ENCODE peak calls at places on chromosome 13, in five cellular contexts. One of them, this sample, is unnamed.

GRCh38 chr13:50065712-50066111 is 50.5 kb downstream of the KCNRG start:
- DNase-seq in cardiac fibroblast: no peak
- DNase-seq in cardiac muscle cell: no peak
- DNase-seq in lower leg skin: no peak
- DNase-seq in fibroblast of pulmonary artery: no peak
- DNase-seq in this sample: no peak

GRCh38 chr13:60887711-60888110 is 490.7 kb downstream of the TDRD3 start:
- DNase-seq in cardiac fibroblast: peak; percentile 2
- DNase-seq in cardiac muscle cell: no peak
- DNase-seq in lower leg skin: no peak
- DNase-seq in fibroblast of pulmonary artery: peak; percentile 1
- DNase-seq in this sample: no peak

GRCh38 chr13:113393572-113394503 is 29.9 kb upstream of the GRTP1 start:
- DNase-seq in cardiac fibroblast: peak; percentile 62
- DNase-seq in cardiac muscle cell: peak; percentile 79
- DNase-seq in lower leg skin: peak; percentile 47
- DNase-seq in fibroblast of pulmonary artery: peak; percentile 65
- DNase-seq in this sample: peak; percentile 68

GRCh38 chr13:51453959-51454703 is 1.3 kb upstream of the INTS6 start:
- DNase-seq in cardiac fibroblast: peak; percentile 44
- DNase-seq in cardiac muscle cell: no peak
- DNase-seq in lower leg skin: peak; percentile 42
- DNase-seq in fibroblast of pulmonary artery: peak; percentile 29
- DNase-seq in this sample: peak; percentile 40

GRCh38 chr13:103386341-103386740 is 320.1 kb upstream of the SLC10A2 start:
- DNase-seq in cardiac fibroblast: peak; percentile 56
- DNase-seq in cardiac muscle cell: peak; percentile 11
- DNase-seq in lower leg skin: no peak
- DNase-seq in fibroblast of pulmonary artery: peak; percentile 45
- DNase-seq in this sample: peak; percentile 84

GRCh38 chr13:31653730-31654129 is 85.6 kb upstream of the RXFP2 start:
- DNase-seq in cardiac fibroblast: no peak
- DNase-seq in cardiac muscle cell: no peak
- DNase-seq in lower leg skin: no peak
- DNase-seq in fibroblast of pulmonary artery: no peak
- DNase-seq in this sample: no peak

GRCh38 chr13:50080856-50081105 is 65.5 kb downstream of the KCNRG start:
- DNase-seq in cardiac fibroblast: peak; percentile 52
- DNase-seq in cardiac muscle cell: no peak
- DNase-seq in lower leg skin: no peak
- DNase-seq in fibroblast of pulmonary artery: peak; percentile 44
- DNase-seq in this sample: peak; percentile 54

GRCh38 chr13:66543780-66544179 is 686.4 kb downstream of the PCDH9 start:
- DNase-seq in cardiac fibroblast: no peak
- DNase-seq in cardiac muscle cell: no peak
- DNase-seq in lower leg skin: no peak
- DNase-seq in fibroblast of pulmonary artery: no peak
- DNase-seq in this sample: no peak

GRCh38 chr13:113546571-113547247 is 37.8 kb upstream of the TFDP1 start:
- DNase-seq in cardiac fibroblast: peak; percentile 41
- DNase-seq in cardiac muscle cell: no peak
- DNase-seq in lower leg skin: no peak
- DNase-seq in fibroblast of pulmonary artery: no peak
- DNase-seq in this sample: peak; percentile 64

GRCh38 chr13:90545070-90545840 is 802.2 kb upstream of the MIR17HG start:
- DNase-seq in cardiac fibroblast: peak; percentile 32
- DNase-seq in cardiac muscle cell: peak; percentile 14
- DNase-seq in lower leg skin: no peak
- DNase-seq in fibroblast of pulmonary artery: peak; percentile 22
- DNase-seq in this sample: no peak

GRCh38 chr13:36362251-36362650 is 16.1 kb upstream of the SPART start:
- DNase-seq in cardiac fibroblast: peak; percentile 93
- DNase-seq in cardiac muscle cell: peak; percentile 75
- DNase-seq in lower leg skin: no peak
- DNase-seq in fibroblast of pulmonary artery: peak; percentile 78
- DNase-seq in this sample: peak; percentile 79

GRCh38 chr13:103255587-103256301 is 189.5 kb upstream of the SLC10A2 start:
- DNase-seq in cardiac fibroblast: no peak
- DNase-seq in cardiac muscle cell: no peak
- DNase-seq in lower leg skin: no peak
- DNase-seq in fibroblast of pulmonary artery: no peak
- DNase-seq in this sample: no peak

GRCh38 chr13:60591348-60591747 is 194.3 kb downstream of the TDRD3 start:
- DNase-seq in cardiac fibroblast: peak; percentile 78
- DNase-seq in cardiac muscle cell: peak; percentile 86
- DNase-seq in lower leg skin: no peak
- DNase-seq in fibroblast of pulmonary artery: peak; percentile 84
- DNase-seq in this sample: peak; percentile 93

GRCh38 chr13:35499131-35500051 is 22.9 kb upstream of the MAB21L1 start:
- DNase-seq in cardiac fibroblast: no peak
- DNase-seq in cardiac muscle cell: no peak
- DNase-seq in lower leg skin: no peak
- DNase-seq in fibroblast of pulmonary artery: no peak
- DNase-seq in this sample: no peak

GRCh38 chr13:105821337-105821736 is 714.1 kb downstream of the EFNB2 start:
- DNase-seq in cardiac fibroblast: no peak
- DNase-seq in cardiac muscle cell: no peak
- DNase-seq in lower leg skin: no peak
- DNase-seq in fibroblast of pulmonary artery: no peak
- DNase-seq in this sample: no peak

GRCh38 chr13:75299913-75300862 is 181.8 kb downstream of the TBC1D4 start:
- DNase-seq in cardiac fibroblast: peak; percentile 47
- DNase-seq in cardiac muscle cell: peak; percentile 29
- DNase-seq in lower leg skin: no peak
- DNase-seq in fibroblast of pulmonary artery: peak; percentile 39
- DNase-seq in this sample: peak; percentile 43

GRCh38 chr13:111909971-111910671 is 156.8 kb upstream of the SOX1 start:
- DNase-seq in cardiac fibroblast: no peak
- DNase-seq in cardiac muscle cell: no peak
- DNase-seq in lower leg skin: no peak
- DNase-seq in fibroblast of pulmonary artery: no peak
- DNase-seq in this sample: no peak

GRCh38 chr13:57624565-57625435 is 6.7 kb upstream of the PCDH17 start:
- DNase-seq in cardiac fibroblast: peak; percentile 76
- DNase-seq in cardiac muscle cell: peak; percentile 74
- DNase-seq in lower leg skin: peak; percentile 19
- DNase-seq in fibroblast of pulmonary artery: peak; percentile 76
- DNase-seq in this sample: peak; percentile 68

GRCh38 chr13:73421310-73421912 is 362.6 kb downstream of the KLF5 start:
- DNase-seq in cardiac fibroblast: peak; percentile 93
- DNase-seq in cardiac muscle cell: no peak
- DNase-seq in lower leg skin: no peak
- DNase-seq in fibroblast of pulmonary artery: peak; percentile 33
- DNase-seq in this sample: peak; percentile 88

GRCh38 chr13:24985102-24985501 is 110.8 kb upstream of the PABPC3 start:
- DNase-seq in cardiac fibroblast: no peak
- DNase-seq in cardiac muscle cell: no peak
- DNase-seq in lower leg skin: no peak
- DNase-seq in fibroblast of pulmonary artery: no peak
- DNase-seq in this sample: no peak

GRCh38 chr13:87123987-87124784 is 547.0 kb upstream of the SLITRK5 start:
- DNase-seq in cardiac fibroblast: peak; percentile 82
- DNase-seq in cardiac muscle cell: peak; percentile 95
- DNase-seq in lower leg skin: peak; percentile 18
- DNase-seq in fibroblast of pulmonary artery: peak; percentile 89
- DNase-seq in this sample: peak; percentile 99

GRCh38 chr13:68608147-68608546 is 1378.0 kb upstream of the PCDH9 start:
- DNase-seq in cardiac fibroblast: no peak
- DNase-seq in cardiac muscle cell: no peak
- DNase-seq in lower leg skin: no peak
- DNase-seq in fibroblast of pulmonary artery: no peak
- DNase-seq in this sample: no peak

GRCh38 chr13:85582890-85583289 is 216.3 kb downstream of the SLITRK6 start:
- DNase-seq in cardiac fibroblast: no peak
- DNase-seq in cardiac muscle cell: no peak
- DNase-seq in lower leg skin: no peak
- DNase-seq in fibroblast of pulmonary artery: no peak
- DNase-seq in this sample: no peak

GRCh38 chr13:79663977-79664636 is 183.2 kb downstream of the NDFIP2 start:
- DNase-seq in cardiac fibroblast: no peak
- DNase-seq in cardiac muscle cell: no peak
- DNase-seq in lower leg skin: no peak
- DNase-seq in fibroblast of pulmonary artery: no peak
- DNase-seq in this sample: no peak

GRCh38 chr13:94329754-94330551 is 149.5 kb downstream of the DCT start:
- DNase-seq in cardiac fibroblast: peak; percentile 97
- DNase-seq in cardiac muscle cell: peak; percentile 96
- DNase-seq in lower leg skin: peak; percentile 22
- DNase-seq in fibroblast of pulmonary artery: peak; percentile 97
- DNase-seq in this sample: peak; percentile 95

GRCh38 chr13:73364706-73365105 is 305.9 kb downstream of the KLF5 start:
- DNase-seq in cardiac fibroblast: no peak
- DNase-seq in cardiac muscle cell: no peak
- DNase-seq in lower leg skin: no peak
- DNase-seq in fibroblast of pulmonary artery: no peak
- DNase-seq in this sample: no peak

GRCh38 chr13:48093588-48093987 is 1.3 kb downstream of the MED4 start:
- DNase-seq in cardiac fibroblast: no peak
- DNase-seq in cardiac muscle cell: no peak
- DNase-seq in lower leg skin: no peak
- DNase-seq in fibroblast of pulmonary artery: no peak
- DNase-seq in this sample: no peak

GRCh38 chr13:75442736-75443234 is 39.2 kb downstream of the TBC1D4 start:
- DNase-seq in cardiac fibroblast: no peak
- DNase-seq in cardiac muscle cell: peak; percentile 22
- DNase-seq in lower leg skin: no peak
- DNase-seq in fibroblast of pulmonary artery: peak; percentile 14
- DNase-seq in this sample: no peak

DNA sequence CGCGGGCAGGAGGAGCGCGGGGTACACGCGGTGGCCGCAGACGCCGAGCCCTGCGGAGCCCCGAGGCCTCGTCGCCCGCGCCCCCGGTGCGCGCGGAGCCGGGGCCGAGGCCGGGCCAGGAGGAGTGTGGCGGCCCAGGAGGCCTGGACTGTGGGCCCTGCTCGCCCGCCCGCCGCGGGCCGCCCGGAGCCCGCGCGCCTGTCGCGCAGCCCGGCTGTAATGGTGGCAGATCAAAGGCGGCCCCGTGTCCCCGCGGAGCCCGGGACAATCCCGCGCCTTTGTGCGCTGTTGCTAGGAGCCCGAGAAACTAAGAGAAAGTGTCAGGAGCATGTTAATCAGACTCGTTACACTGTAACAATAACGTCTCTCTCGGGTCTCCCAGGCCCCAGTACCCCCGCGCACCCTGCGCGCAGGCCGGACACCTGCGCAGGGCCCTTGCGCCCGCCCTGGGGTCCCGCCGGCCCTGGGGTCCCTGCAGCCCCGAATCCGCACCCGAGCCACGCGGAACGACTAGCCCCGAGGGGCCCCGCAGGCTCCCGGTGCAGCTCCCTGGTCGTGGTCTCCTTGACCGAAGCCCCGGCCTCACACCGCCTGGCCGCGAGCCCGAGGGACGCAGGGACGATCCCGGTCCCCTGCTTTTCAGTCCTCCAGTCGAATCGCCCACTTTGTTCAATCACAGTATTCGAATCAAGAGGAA is 75.4 kb downstream of the ZIC5 start:
- DNase-seq in cardiac fibroblast: no peak
- DNase-seq in cardiac muscle cell: no peak
- DNase-seq in lower leg skin: no peak
- DNase-seq in fibroblast of pulmonary artery: no peak
- DNase-seq in this sample: no peak
- H3K4me3 ChIP-seq in cardiac fibroblast: no peak overlapping the region
- H3K4me3 ChIP-seq in cardiac muscle cell: no peak overlapping the region
- H3K4me3 ChIP-seq in lower leg skin: no peak overlapping the region
- H3K4me3 ChIP-seq in fibroblast of pulmonary artery: no peak overlapping the region
- H3K4me3 ChIP-seq in this sample: no peak overlapping the region

GRCh38 chr13:20130012-20130411 is 30.8 kb downstream of the GJA3 start:
- DNase-seq in cardiac fibroblast: no peak
- DNase-seq in cardiac muscle cell: no peak
- DNase-seq in lower leg skin: no peak
- DNase-seq in fibroblast of pulmonary artery: no peak
- DNase-seq in this sample: no peak

GRCh38 chr13:20129076-20129475 is 31.8 kb downstream of the GJA3 start:
- DNase-seq in cardiac fibroblast: no peak
- DNase-seq in cardiac muscle cell: no peak
- DNase-seq in lower leg skin: no peak
- DNase-seq in fibroblast of pulmonary artery: no peak
- DNase-seq in this sample: no peak

GRCh38 chr13:20127263-20127562 is 33.6 kb downstream of the GJA3 start:
- DNase-seq in cardiac fibroblast: no peak
- DNase-seq in cardiac muscle cell: peak; percentile 45
- DNase-seq in lower leg skin: no peak
- DNase-seq in fibroblast of pulmonary artery: peak; percentile 10
- DNase-seq in this sample: no peak

GRCh38 chr13:20127563-20128458 is 33.0 kb downstream of the GJA3 start:
- DNase-seq in cardiac fibroblast: peak; percentile 53
- DNase-seq in cardiac muscle cell: peak; percentile 65
- DNase-seq in lower leg skin: peak; percentile 36
- DNase-seq in fibroblast of pulmonary artery: peak; percentile 44
- DNase-seq in this sample: peak; percentile 51

GRCh38 chr13:20128459-20128927 is 32.4 kb downstream of the GJA3 start:
- DNase-seq in cardiac fibroblast: no peak
- DNase-seq in cardiac muscle cell: no peak
- DNase-seq in lower leg skin: no peak
- DNase-seq in fibroblast of pulmonary artery: no peak
- DNase-seq in this sample: no peak
- TF ChIP-seq CTCF in cardiac fibroblast: no peak
- TF ChIP-seq CTCF in cardiac muscle cell: peak; percentile 27
- TF ChIP-seq CTCF in lower leg skin: no peak
- TF ChIP-seq CTCF in fibroblast of pulmonary artery: no peak
- TF ChIP-seq CTCF in this sample: peak; percentile 26

GRCh38 chr13:100130092-100130491 is 41.2 kb downstream of the PCCA start:
- DNase-seq in cardiac fibroblast: peak; percentile 31
- DNase-seq in cardiac muscle cell: no peak
- DNase-seq in lower leg skin: peak; percentile 29
- DNase-seq in fibroblast of pulmonary artery: no peak
- DNase-seq in this sample: peak; percentile 17

GRCh38 chr13:100129605-100130004 is 40.7 kb downstream of the PCCA start:
- DNase-seq in cardiac fibroblast: peak; percentile 18
- DNase-seq in cardiac muscle cell: no peak
- DNase-seq in lower leg skin: no peak
- DNase-seq in fibroblast of pulmonary artery: no peak
- DNase-seq in this sample: no peak

GRCh38 chr13:100130930-100131511 is 42.1 kb downstream of the PCCA start:
- DNase-seq in cardiac fibroblast: peak; percentile 12
- DNase-seq in cardiac muscle cell: peak; percentile 60
- DNase-seq in lower leg skin: no peak
- DNase-seq in fibroblast of pulmonary artery: peak; percentile 67
- DNase-seq in this sample: no peak

GRCh38 chr13:100128373-100128772 is 39.5 kb downstream of the PCCA start:
- DNase-seq in cardiac fibroblast: peak; percentile 29
- DNase-seq in cardiac muscle cell: no peak
- DNase-seq in lower leg skin: no peak
- DNase-seq in fibroblast of pulmonary artery: peak; percentile 44
- DNase-seq in this sample: peak; percentile 78

GRCh38 chr13:100128838-100129237 is 39.9 kb downstream of the PCCA start:
- DNase-seq in cardiac fibroblast: no peak
- DNase-seq in cardiac muscle cell: no peak
- DNase-seq in lower leg skin: no peak
- DNase-seq in fibroblast of pulmonary artery: no peak
- DNase-seq in this sample: no peak
- H3K4me3 ChIP-seq in cardiac fibroblast: no peak overlapping the region
- H3K4me3 ChIP-seq in cardiac muscle cell: no peak overlapping the region
- H3K4me3 ChIP-seq in lower leg skin: no peak overlapping the region
- H3K4me3 ChIP-seq in fibroblast of pulmonary artery: no peak overlapping the region
- H3K4me3 ChIP-seq in this sample: no peak overlapping the region

GRCh38 chr13:26037302-26037701 is 14.5 kb downstream of the SHISA2 start:
- DNase-seq in cardiac fibroblast: peak; percentile 28
- DNase-seq in cardiac muscle cell: peak; percentile 43
- DNase-seq in lower leg skin: no peak
- DNase-seq in fibroblast of pulmonary artery: no peak
- DNase-seq in this sample: no peak
- TF ChIP-seq CTCF in cardiac fibroblast: peak; percentile 45
- TF ChIP-seq CTCF in cardiac muscle cell: peak; percentile 70
- TF ChIP-seq CTCF in lower leg skin: no peak
- TF ChIP-seq CTCF in fibroblast of pulmonary artery: peak; percentile 43
- TF ChIP-seq CTCF in this sample: peak; percentile 64

GRCh38 chr13:33797622-33798021 is 20.3 kb upstream of the RFC3 start:
- DNase-seq in cardiac fibroblast: peak; percentile 21
- DNase-seq in cardiac muscle cell: peak; percentile 21
- DNase-seq in lower leg skin: no peak
- DNase-seq in fibroblast of pulmonary artery: peak; percentile 13
- DNase-seq in this sample: peak; percentile 18
- H3K4me3 ChIP-seq in cardiac fibroblast: no peak overlapping the region
- H3K4me3 ChIP-seq in cardiac muscle cell: no peak overlapping the region
- H3K4me3 ChIP-seq in lower leg skin: no peak overlapping the region
- H3K4me3 ChIP-seq in fibroblast of pulmonary artery: no peak overlapping the region
- H3K4me3 ChIP-seq in this sample: no peak overlapping the region

This sample was measured in astrocyte of the spinal cord.